ENCODE peak calls at places on chromosome 13, in seven cellular contexts. One of them, this sample, is unnamed.

GRCh38 chr13:48675247-48675646 is 21.5 kb downstream of the CYSLTR2 start:
- DNase-seq in HAP-1: no peak
- DNase-seq in kidney tubule cell: no peak
- DNase-seq in fibroblast of mammary gland: no peak
- DNase-seq in psoas muscle: no peak
- DNase-seq in amygdala: no peak
- DNase-seq in hippocampal formation: no peak
- DNase-seq in this sample: no peak

GRCh38 chr13:110274687-110275086 is 32.3 kb downstream of the COL4A1 start:
- DNase-seq in hippocampal formation: no peak
- DNase-seq in amygdala: no peak
- DNase-seq in psoas muscle: no peak
- DNase-seq in fibroblast of mammary gland: no peak
- DNase-seq in kidney tubule cell: no peak
- DNase-seq in HAP-1: no peak
- DNase-seq in this sample: no peak

GRCh38 chr13:32443111-32443510 is 15.2 kb upstream of the N4BP2L1 start:
- DNase-seq in HAP-1: peak
- DNase-seq in fibroblast of mammary gland: peak
- DNase-seq in kidney tubule cell: peak
- DNase-seq in amygdala: no peak
- DNase-seq in hippocampal formation: peak
- DNase-seq in psoas muscle: no peak
- DNase-seq in this sample: peak

GRCh38 chr13:114118763-114119123 is 13.7 kb downstream of the RASA3 start:
- DNase-seq in psoas muscle: peak
- DNase-seq in hippocampal formation: no peak
- DNase-seq in HAP-1: no peak
- DNase-seq in fibroblast of mammary gland: peak
- DNase-seq in amygdala: no peak
- DNase-seq in kidney tubule cell: peak
- DNase-seq in this sample: no peak

GRCh38 chr13:80037505-80037888 is 303.4 kb downstream of the SPRY2 start:
- DNase-seq in hippocampal formation: no peak
- DNase-seq in kidney tubule cell: peak
- DNase-seq in psoas muscle: no peak
- DNase-seq in amygdala: no peak
- DNase-seq in HAP-1: no peak
- DNase-seq in fibroblast of mammary gland: peak
- DNase-seq in this sample: no peak

GRCh38 chr13:76523740-76524382 is 362.3 kb downstream of the KCTD12 start:
- DNase-seq in kidney tubule cell: peak
- DNase-seq in psoas muscle: no peak
- DNase-seq in hippocampal formation: no peak
- DNase-seq in fibroblast of mammary gland: no peak
- DNase-seq in amygdala: no peak
- DNase-seq in HAP-1: no peak
- DNase-seq in this sample: no peak

GRCh38 chr13:82458169-82458568 is 1424.1 kb downstream of the SLITRK1 start:
- DNase-seq in amygdala: no peak
- DNase-seq in kidney tubule cell: no peak
- DNase-seq in fibroblast of mammary gland: no peak
- DNase-seq in hippocampal formation: no peak
- DNase-seq in psoas muscle: no peak
- DNase-seq in HAP-1: no peak
- DNase-seq in this sample: no peak

GRCh38 chr13:99425485-99426341 is 75.6 kb upstream of the TM9SF2 start:
- DNase-seq in HAP-1: no peak
- DNase-seq in psoas muscle: no peak
- DNase-seq in fibroblast of mammary gland: no peak
- DNase-seq in hippocampal formation: no peak
- DNase-seq in amygdala: no peak
- DNase-seq in kidney tubule cell: no peak
- DNase-seq in this sample: peak

This sample was measured in activated effector memory CD4-positive, alpha-beta T cell treated with anti-CD3 and anti-CD28 coated beads, Interleukin-2, amount 50 U/mL, for 16 hours.